ENCODE peak calls at places on chromosomes 11 and 22, in five cellular contexts. O, R, W, X and F are unnamed samples.

GRCh38 chr22:48837341-48837935 is 990.2 kb downstream of the BRD1 start:
- DNase-seq in O (no peak), R (peak; percentile 34), W (no peak), X (no peak), F (peak; percentile 46)

GRCh38 chr11:125075242-125075625 is 12.1 kb downstream of the SLC37A2 start:
- DNase-seq in O (no peak), R (peak; percentile 46), W (no peak), X (no peak), F (no peak)

GRCh38 chr11:1341928-1342524 is 32.6 kb upstream of the TOLLIP start:
- DNase-seq in O (no peak), R (peak; percentile 15), W (no peak), X (peak; percentile 49), F (no peak)

GRCh38 chr11:15106201-15106965 is 8.3 kb upstream of the INSC start:
- DNase-seq in O (no peak), R (no peak), W (peak; percentile 42), X (peak; percentile 56), F (no peak)

GRCh38 chr11:100691886-100692285 is 4.8 kb downstream of the ARHGAP42 start:
- DNase-seq in O (no peak), R (no peak), W (no peak), X (no peak), F (no peak)

GRCh38 chr11:35845860-35846259 is 98.0 kb upstream of the LDLRAD3 start:
- DNase-seq in O (no peak), R (no peak), W (no peak), X (no peak), F (no peak)

GRCh38 chr11:199782-200181 is 6.9 kb downstream of the SCGB1C1 start:
- DNase-seq in O (no peak), R (peak; percentile 55), W (no peak), X (no peak), F (peak; percentile 63)

GRCh38 chr22:23058063-23058462 is 12.3 kb upstream of the GNAZ start:
- DNase-seq in O (no peak), R (peak; percentile 12), W (no peak), X (no peak), F (no peak)

GRCh38 chr11:122232985-122233384 is 117.0 kb upstream of the BLID start:
- DNase-seq in O (no peak), R (no peak), W (no peak), X (no peak), F (no peak)

GRCh38 chr11:66047541-66048365 is 1.2 kb downstream of the GAL3ST3 start:
- DNase-seq in O (no peak), R (no peak), W (no peak), X (no peak), F (peak; percentile 91)

GRCh38 chr22:18110944-18111758 is 542 bp downstream of the TUBA8 start:
- DNase-seq in O (no peak), R (no peak), W (peak; percentile 29), X (no peak), F (no peak)

GRCh38 chr11:15692739-15693138 is 578.0 kb downstream of the INSC start:
- DNase-seq in O (no peak), R (no peak), W (no peak), X (peak; percentile 62), F (no peak)

GRCh38 chr22:21866821-21867527 is 471 bp downstream of the MAPK1 start:
- DNase-seq in O (peak; percentile 27), R (peak; percentile 82), W (peak; percentile 62), X (peak; percentile 16), F (peak; percentile 78)

GRCh38 chr11:112525844-112526590 is 265.4 kb upstream of the PLET1 start:
- DNase-seq in O (no peak), R (no peak), W (no peak), X (no peak), F (no peak)

GRCh38 chr22:40714514-40714966 is 35.3 kb downstream of the MCHR1 start:
- DNase-seq in O (no peak), R (no peak), W (peak; percentile 94), X (peak; percentile 34), F (no peak)

GRCh38 chr11:10809373-10810199 is 860 bp upstream of the EIF4G2 start:
- DNase-seq in O (no peak), R (no peak), W (peak; percentile 88), X (peak; percentile 79), F (no peak)

GRCh38 chr22:36460202-36460601 is 21.2 kb downstream of the TXN2 start:
- DNase-seq in O (no peak), R (no peak), W (no peak), X (no peak), F (no peak)

GRCh38 chr11:34512810-34513673 is 552 bp downstream of the ELF5 start:
- DNase-seq in O (peak; percentile 49), R (peak; percentile 84), W (peak; percentile 84), X (peak; percentile 58), F (no peak)

GRCh38 chr11:12598330-12599256 is 75.6 kb upstream of the TEAD1 start:
- DNase-seq in O (no peak), R (no peak), W (no peak), X (peak; percentile 25), F (no peak)

GRCh38 chr11:65538232-65538914 is 13.5 kb downstream of the SCYL1 start:
- DNase-seq in O (no peak), R (no peak), W (no peak), X (no peak), F (peak; percentile 83)

GRCh38 chr11:57379732-57380131 is 1.2 kb downstream of the PRG3 start:
- DNase-seq in O (peak; percentile 52), R (no peak), W (peak; percentile 81), X (no peak), F (no peak)

GRCh38 chr11:16745950-16746349 is 7.5 kb downstream of the C11orf58 start:
- DNase-seq in O (no peak), R (no peak), W (no peak), X (no peak), F (no peak)

GRCh38 chr11:73177380-73178091 is 35.4 kb upstream of the FCHSD2 start:
- DNase-seq in O (no peak), R (no peak), W (no peak), X (no peak), F (no peak)

GRCh38 chr11:64357904-64358535 is 942 bp upstream of the RPS6KA4 start:
- DNase-seq in O (no peak), R (no peak), W (no peak), X (no peak), F (peak; percentile 81)

GRCh38 chr11:107593941-107594340 is 3.0 kb downstream of the ELMOD1 start:
- DNase-seq in O (no peak), R (no peak), W (peak; percentile 35), X (no peak), F (no peak)

GRCh38 chr11:107592813-107593212 is 1.9 kb downstream of the ELMOD1 start:
- DNase-seq in O (no peak), R (no peak), W (peak; percentile 48), X (no peak), F (no peak)

GRCh38 chr11:107598225-107599139 is 7.5 kb downstream of the ELMOD1 start:
- DNase-seq in O (no peak), R (peak; percentile 67), W (peak; percentile 58), X (no peak), F (no peak)
- TF ChIP-seq CTCF in O (peak; percentile 52), R (peak; percentile 48), W (peak; percentile 67), X (peak; percentile 80), F (peak; percentile 34)

DNA sequence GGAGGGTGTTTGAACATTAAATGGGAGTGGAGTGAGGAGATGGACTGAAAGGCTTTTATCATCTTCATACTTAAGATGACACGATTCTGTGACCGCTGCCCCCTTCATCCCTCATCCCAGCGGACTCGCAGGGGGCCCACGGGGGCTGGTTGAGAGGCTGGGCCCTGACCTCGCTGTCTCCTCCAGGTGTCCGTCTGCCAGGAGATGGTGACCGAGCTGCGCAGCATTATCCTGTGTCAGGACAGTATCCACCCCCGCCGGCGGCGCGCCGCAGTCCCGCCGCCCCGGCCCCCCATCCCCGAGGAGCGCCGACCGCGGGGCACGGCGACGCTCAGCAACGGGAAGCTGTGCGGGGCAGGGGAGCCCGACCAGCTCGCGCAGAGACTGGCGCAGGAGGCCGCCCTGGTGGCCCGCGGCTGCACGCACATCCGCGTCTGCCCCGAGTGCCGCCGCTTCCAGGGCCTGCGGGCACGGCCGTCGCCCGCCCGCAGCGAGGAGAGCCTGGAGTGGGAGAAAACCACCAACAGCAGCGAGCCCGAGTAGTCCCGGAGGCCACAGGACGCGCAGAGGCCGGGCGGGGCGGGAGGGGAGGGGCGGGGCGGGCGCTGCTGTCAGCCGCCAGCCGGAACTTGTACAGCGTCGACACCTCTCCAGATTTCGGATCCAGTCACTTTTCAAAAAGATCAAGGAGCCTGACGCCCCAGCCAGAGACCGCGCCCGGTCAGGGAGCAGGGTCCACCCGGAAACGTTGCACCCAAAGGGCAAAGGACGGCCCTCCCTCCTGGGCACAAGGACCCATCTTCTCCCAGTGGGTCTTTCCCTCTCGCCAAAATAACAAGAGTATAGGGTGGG is 38.0 kb upstream of the TBCEL start:
- DNase-seq in O (peak; percentile 50), R (peak; percentile 81), W (peak; percentile 85), X (peak; percentile 9), F (peak; percentile 78)
- TF ChIP-seq CTCF in O (peak; percentile 54), R (peak; percentile 34), W (peak; percentile 54), X (peak; percentile 18), F (no peak)

DNA sequence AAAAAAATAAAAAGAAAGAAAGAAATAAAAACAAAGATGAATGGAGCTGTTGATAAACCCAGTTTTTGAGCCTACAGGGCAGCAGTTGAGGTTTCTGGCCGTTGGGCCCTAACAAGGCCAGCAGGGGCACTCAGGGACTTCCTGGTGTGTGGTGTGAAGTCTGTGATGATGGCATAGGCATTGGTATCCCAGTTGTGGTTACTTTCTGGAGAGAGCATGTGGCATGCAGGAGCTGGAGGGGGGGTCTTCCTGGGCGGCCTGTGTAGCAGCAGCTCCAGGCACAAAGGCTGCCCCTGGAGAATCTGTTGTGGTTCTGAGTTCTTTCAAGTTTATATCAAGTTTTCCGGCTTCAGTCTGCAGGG is 2.0 kb upstream of the TXNRD2 start:
- DNase-seq in O (no peak), R (peak; percentile 57), W (no peak), X (peak; percentile 70), F (peak; percentile 32)
- TF ChIP-seq CTCF in O (no peak), R (peak; percentile 8), W (no peak), X (peak; percentile 47), F (no peak)

GRCh38 chr22:32474635-32475427 is at the start of gene FBXO7:
- DNase-seq in O (peak; percentile 91), R (peak; percentile 96), W (peak; percentile 98), X (peak; percentile 92), F (peak; percentile 97)
- TF ChIP-seq CTCF in O (peak; percentile 62), R (peak; percentile 10), W (peak; percentile 66), X (peak; percentile 58), F (peak; percentile 18)

GRCh38 chr22:25027959-25028840 is 75.7 kb downstream of the KIAA1671 start:
- DNase-seq in O (no peak), R (peak; percentile 64), W (peak; percentile 78), X (peak; percentile 25), F (no peak)
- TF ChIP-seq CTCF in O (peak; percentile 47), R (peak; percentile 31), W (peak; percentile 73), X (peak; percentile 68), F (no peak)

GRCh38 chr11:46669606-46670243 is 30.7 kb downstream of the ARHGAP1 start:
- DNase-seq in O (no peak), R (peak; percentile 18), W (peak; percentile 18), X (no peak), F (no peak)
- TF ChIP-seq CTCF in O (peak; percentile 27), R (peak; percentile 32), W (peak; percentile 47), X (peak; percentile 51), F (no peak)